ENCODE peak calls at places on chromosomes 13 and 19, in eight cellular contexts. E is colonic mucosa, H is right atrium auricular region, S is hepatocyte, A is bronchial epithelial cell, I is left ventricle myocardium inferior, M is AG10803, X is cardiac fibroblast. L is an unnamed sample.

GRCh38 chr19:49489601-49490167 is 2.3 kb downstream of the RPL13A start:
- DNase-seq in H (no peak), X (no peak), E (no peak), A (no peak), S (no peak), M (no peak), I (no peak), L (no peak)

GRCh38 chr19:42282036-42282762 is 13.1 kb downstream of the CIC start:
- DNase-seq in E (no peak), A (no peak), H (no peak), S (peak), I (no peak), M (no peak), X (peak), L (no peak)

GRCh38 chr13:110702591-110703526 is 3.1 kb downstream of the CARS2 start:
- DNase-seq in I (no peak), S (no peak), H (no peak), E (no peak), M (no peak), X (peak), A (peak), L (no peak)

GRCh38 chr13:35978607-35979316 is 152.4 kb downstream of the DCLK1 start:
- DNase-seq in A (peak), M (peak), E (peak), I (no peak), H (no peak), X (peak), S (peak), L (peak)

GRCh38 chr13:23518231-23518630 is 52.0 kb upstream of the TNFRSF19 start:
- DNase-seq in X (no peak), A (no peak), H (no peak), S (no peak), E (no peak), M (no peak), I (no peak), L (no peak)

GRCh38 chr13:98752111-98752941 is at the start of gene SLC15A1:
- DNase-seq in S (peak), H (no peak), A (no peak), M (no peak), I (no peak), E (no peak), X (no peak), L (no peak)

GRCh38 chr19:52520013-52520412 is 7.5 kb upstream of the ZNF808 start:
- DNase-seq in A (no peak), I (no peak), X (no peak), S (peak), H (no peak), M (no peak), E (no peak), L (no peak)

GRCh38 chr13:101397742-101398141 is 18.6 kb downstream of the NALCN start:
- DNase-seq in E (no peak), I (no peak), M (peak), S (no peak), X (peak), H (no peak), A (peak), L (no peak)

GRCh38 chr13:92938481-92939020 is 288.1 kb upstream of the GPC6 start:
- DNase-seq in I (no peak), S (no peak), M (no peak), E (no peak), X (no peak), H (no peak), A (no peak), L (no peak)

GRCh38 chr19:49877879-49878743 is 609 bp downstream of the TBC1D17 start:
- DNase-seq in M (peak), X (peak), S (peak), I (peak), E (peak), A (peak), H (peak), L (peak)

GRCh38 chr13:83136660-83137059 is 745.6 kb downstream of the SLITRK1 start:
- DNase-seq in A (no peak), X (no peak), E (no peak), H (no peak), S (no peak), I (no peak), M (no peak), L (no peak)

GRCh38 chr19:56838930-56839664 is 1.4 kb downstream of the PEG3 start:
- DNase-seq in E (peak), M (peak), H (peak), A (peak), I (peak), X (peak), S (no peak), L (no peak)

GRCh38 chr19:28535352-28535775 is 677.6 kb downstream of the UQCRFS1 start:
- DNase-seq in X (no peak), H (no peak), M (no peak), A (no peak), I (no peak), S (no peak), E (no peak), L (no peak)

DNA sequence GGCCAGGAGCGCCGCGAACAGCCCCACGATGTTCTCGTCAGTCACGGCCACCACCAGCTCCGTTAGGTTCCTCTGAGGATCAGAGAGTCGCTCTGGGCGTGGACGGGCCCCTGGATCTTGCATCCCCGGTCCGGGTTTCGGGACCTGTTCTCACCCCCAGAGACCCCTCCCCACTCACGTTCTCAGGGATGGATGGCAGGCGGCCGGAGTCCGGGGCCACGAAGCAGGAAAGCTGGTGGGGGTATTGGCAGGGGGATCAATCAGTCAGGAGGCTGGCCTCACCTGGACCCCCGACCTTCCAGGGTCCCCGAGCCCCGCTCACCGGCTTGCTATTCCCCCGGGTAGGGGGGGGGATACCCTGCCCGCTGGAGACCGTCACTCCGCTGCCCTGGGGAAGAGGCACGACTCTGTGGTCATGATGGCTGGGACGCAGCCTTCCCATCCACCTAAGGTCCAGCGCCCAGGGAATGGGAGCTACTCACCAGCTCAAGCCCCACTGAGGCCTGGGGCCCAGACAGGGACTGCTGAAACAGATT is 4.6 kb downstream of the DENND1C start:
- DNase-seq in I (no peak), X (no peak), M (no peak), A (no peak), H (no peak), S (no peak), E (no peak), L (no peak)
- TF ChIP-seq CTCF in I (no peak), X (no peak), M (no peak), A (no peak), H (no peak), S (no peak), E (no peak), L (no peak)

GRCh38 chr13:77338961-77339401 is 12.1 kb upstream of the MYCBP2 start:
- DNase-seq in M (no peak), I (no peak), S (no peak), H (no peak), E (no peak), A (peak), X (no peak), L (no peak)
- TF ChIP-seq CTCF in M (no peak), I (no peak), S (no peak), H (no peak), E (no peak), A (no peak), X (no peak), L (no peak)

DNA sequence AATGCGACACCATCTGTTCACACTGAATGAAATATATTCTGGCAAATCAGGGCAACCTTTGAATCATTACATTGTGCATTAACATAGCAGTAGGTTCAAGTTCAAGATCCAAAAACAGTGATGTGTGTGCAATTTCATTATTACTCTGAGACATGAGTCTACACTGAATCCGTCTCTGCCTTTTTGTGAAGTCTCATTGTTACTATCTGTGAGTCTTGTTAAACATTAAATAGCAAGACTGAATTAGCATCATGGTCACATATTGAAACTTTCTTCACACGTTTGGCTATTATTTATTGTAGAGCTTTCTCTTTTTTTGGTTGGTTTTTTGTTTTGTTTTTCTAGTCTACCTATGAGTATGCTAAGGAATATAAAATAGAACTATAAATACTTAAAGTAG is 117.1 kb upstream of the SLITRK5 start:
- DNase-seq in A (no peak), E (no peak), M (no peak), S (no peak), X (no peak), I (no peak), H (no peak), L (no peak)
- TF ChIP-seq CTCF in A (no peak), E (no peak), M (no peak), S (no peak), X (no peak), I (no peak), H (no peak), L (no peak)

GRCh38 chr19:37309834-37310575 is 60.9 kb upstream of the ZNF527 start:
- DNase-seq in I (no peak), E (no peak), S (peak), M (no peak), H (no peak), X (no peak), A (no peak), L (no peak)
- TF ChIP-seq CTCF in I (no peak), E (no peak), S (peak), M (no peak), H (no peak), X (no peak), A (peak), L (peak)

GRCh38 chr19:40811478-40812341 is 12.7 kb downstream of the EGLN2 start:
- DNase-seq in M (no peak), H (no peak), E (peak), X (no peak), A (no peak), S (peak), I (no peak), L (no peak)
- TF ChIP-seq CTCF in M (no peak), H (no peak), E (no peak), X (no peak), A (peak), S (peak), I (no peak), L (peak)

GRCh38 chr19:18230941-18231734 is 4.9 kb upstream of the PDE4C start:
- DNase-seq in S (no peak), H (no peak), M (no peak), I (no peak), X (peak), A (no peak), E (no peak), L (no peak)

GRCh38 chr19:18229915-18230314 is 3.7 kb upstream of the PDE4C start:
- DNase-seq in E (no peak), A (no peak), X (no peak), S (no peak), I (no peak), M (no peak), H (no peak), L (no peak)

GRCh38 chr19:18227781-18228271 is 1.6 kb upstream of the PDE4C start:
- DNase-seq in I (peak), E (no peak), M (no peak), A (no peak), X (no peak), H (no peak), S (no peak), L (no peak)

GRCh38 chr19:18231775-18232174 is 5.5 kb upstream of the PDE4C start:
- DNase-seq in E (no peak), I (no peak), M (no peak), A (no peak), S (no peak), H (no peak), X (no peak), L (no peak)

DNA sequence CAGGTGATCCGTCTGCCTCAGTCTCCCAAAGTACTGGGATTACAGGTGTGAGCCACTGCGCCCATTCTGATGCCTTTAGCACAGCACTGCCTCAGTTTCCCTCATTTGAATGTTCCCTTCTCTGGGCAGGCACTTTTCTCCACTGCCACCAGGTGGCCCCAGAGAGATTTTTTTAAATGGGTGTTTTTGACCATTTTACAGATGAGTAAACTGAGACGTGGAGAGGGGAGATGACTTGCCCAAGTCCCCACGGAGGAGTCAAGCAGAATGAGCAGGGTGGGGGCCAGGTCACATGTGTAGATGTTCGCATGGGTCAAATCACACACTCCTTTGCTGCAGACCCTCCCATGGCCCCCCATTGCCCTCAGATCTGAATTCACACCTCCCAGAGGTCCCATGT is 3.2 kb upstream of the PDE4C start:
- DNase-seq in E (no peak), A (no peak), M (no peak), H (no peak), S (no peak), X (no peak), I (no peak), L (no peak)
- TF ChIP-seq CTCF in E (peak), A (peak), M (peak), H (no peak), S (peak), X (peak), I (peak), L (peak)

L was measured in GM13976.